ENCODE peak calls at places on chromosomes 5 and 9, in five cellular contexts. K, C, L, A and B are unnamed samples.
A peak's percentile ranks its signal among the peaks of the same experiment; 100 is the strongest.

GRCh38 chr5:65955746-65956145 is 29.4 kb downstream of the ERBIN start:
- DNase-seq in K (no peak), C (no peak), L (no peak), A (no peak), B (no peak)

GRCh38 chr5:139776856-139777255 is 18.8 kb upstream of the PSD2 start:
- DNase-seq in K (no peak), C (no peak), L (no peak), A (no peak), B (no peak)

GRCh38 chr9:25397746-25398145 is 280.5 kb downstream of the TUSC1 start:
- DNase-seq in K (no peak), C (no peak), L (no peak), A (no peak), B (no peak)

GRCh38 chr9:121557581-121558422 is 58.2 kb upstream of the GGTA1 start:
- DNase-seq in K (peak; percentile 78), C (peak; percentile 64), L (peak; percentile 68), A (no peak), B (peak; percentile 76)

GRCh38 chr5:146338774-146339714 is at the start of gene POU4F3:
- DNase-seq in K (no peak), C (no peak), L (no peak), A (no peak), B (no peak)

GRCh38 chr9:121463026-121463827 is 36.4 kb downstream of the GGTA1 start:
- DNase-seq in K (no peak), C (no peak), L (peak; percentile 42), A (peak; percentile 6), B (no peak)

GRCh38 chr5:62593331-62593730 is 14.7 kb downstream of the LRRC70 start:
- DNase-seq in K (no peak), C (no peak), L (no peak), A (no peak), B (no peak)

GRCh38 chr5:171418316-171418981 is 998 bp upstream of the FGF18 start:
- DNase-seq in K (peak; percentile 11), C (peak; percentile 65), L (peak; percentile 80), A (peak; percentile 61), B (peak; percentile 16)

GRCh38 chr9:108057421-108058136 is 568.0 kb upstream of the KLF4 start:
- DNase-seq in K (peak; percentile 89), C (peak; percentile 83), L (no peak), A (no peak), B (peak; percentile 83)

GRCh38 chr5:158807-159447 is 32.4 kb upstream of the LRRC14B start:
- DNase-seq in K (no peak), C (no peak), L (no peak), A (no peak), B (no peak)

GRCh38 chr5:2488593-2488992 is 262.9 kb downstream of the IRX2 start:
- DNase-seq in K (no peak), C (no peak), L (no peak), A (no peak), B (no peak)

GRCh38 chr5:26805076-26805475 is 233.3 kb downstream of the CDH9 start:
- DNase-seq in K (no peak), C (no peak), L (no peak), A (no peak), B (no peak)

GRCh38 chr5:124111886-124112285 is 599.9 kb downstream of the CSNK1G3 start:
- DNase-seq in K (no peak), C (no peak), L (no peak), A (no peak), B (no peak)

GRCh38 chr5:54985301-54986268 is at the start of gene ESM1:
- DNase-seq in K (peak; percentile 38), C (peak; percentile 45), L (no peak), A (no peak), B (no peak)

GRCh38 chr9:116987902-116988301 is 300.8 kb downstream of the TRIM32 start:
- DNase-seq in K (no peak), C (no peak), L (no peak), A (no peak), B (no peak)

DNA sequence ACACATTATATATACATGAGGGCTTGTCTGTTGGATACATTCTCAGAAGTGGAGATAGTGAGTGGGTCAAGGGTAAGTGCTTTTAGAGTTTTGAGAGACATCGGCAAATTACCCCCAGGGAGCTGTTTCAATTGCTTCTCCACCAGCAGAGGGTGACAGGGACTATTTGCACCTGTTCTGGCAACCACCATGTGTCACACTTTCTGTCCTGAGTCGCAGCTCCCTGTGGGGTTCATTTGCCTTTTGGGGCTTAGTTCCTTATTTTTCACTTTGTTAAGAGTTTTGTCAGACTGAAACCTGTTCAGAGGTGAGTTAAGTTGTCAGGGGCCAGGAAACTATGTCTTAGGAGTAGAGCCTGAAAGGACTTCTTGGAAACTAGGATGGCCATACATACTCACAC is 20.1 kb upstream of the SLC36A1 start:
- DNase-seq in K (no peak), C (no peak), L (no peak), A (no peak), B (no peak)
- TF ChIP-seq CTCF in K (no peak), C (no peak), L (no peak), A (no peak), B (no peak)

DNA sequence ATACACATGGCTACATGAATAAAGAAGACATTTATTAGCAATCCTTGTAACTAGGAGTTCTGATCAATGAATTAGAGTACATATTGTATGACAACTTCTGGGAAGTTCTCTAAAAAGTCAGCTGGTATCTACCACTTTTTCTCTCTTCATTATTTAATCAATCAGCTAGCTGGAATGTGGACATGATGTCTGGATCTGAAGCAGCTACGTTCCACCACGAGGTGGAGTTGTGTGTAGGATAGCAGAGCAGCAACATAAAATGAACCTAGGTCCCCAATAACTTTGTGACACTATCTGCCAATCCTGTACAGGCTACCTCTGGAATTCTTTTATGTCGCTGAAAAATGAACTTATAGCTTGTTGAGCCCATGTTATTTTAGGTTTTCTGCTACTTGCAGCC is 32.9 kb upstream of the ENTREP1 start:
- DNase-seq in K (no peak), C (no peak), L (no peak), A (peak; percentile 34), B (no peak)
- TF ChIP-seq CTCF in K (no peak), C (no peak), L (no peak), A (peak; percentile 66), B (no peak)

GRCh38 chr9:4417578-4418325 is 72.5 kb upstream of the SLC1A1 start:
- DNase-seq in K (peak; percentile 37), C (no peak), L (no peak), A (no peak), B (peak; percentile 40)
- TF ChIP-seq CTCF in K (no peak), C (no peak), L (no peak), A (no peak), B (no peak)

DNA sequence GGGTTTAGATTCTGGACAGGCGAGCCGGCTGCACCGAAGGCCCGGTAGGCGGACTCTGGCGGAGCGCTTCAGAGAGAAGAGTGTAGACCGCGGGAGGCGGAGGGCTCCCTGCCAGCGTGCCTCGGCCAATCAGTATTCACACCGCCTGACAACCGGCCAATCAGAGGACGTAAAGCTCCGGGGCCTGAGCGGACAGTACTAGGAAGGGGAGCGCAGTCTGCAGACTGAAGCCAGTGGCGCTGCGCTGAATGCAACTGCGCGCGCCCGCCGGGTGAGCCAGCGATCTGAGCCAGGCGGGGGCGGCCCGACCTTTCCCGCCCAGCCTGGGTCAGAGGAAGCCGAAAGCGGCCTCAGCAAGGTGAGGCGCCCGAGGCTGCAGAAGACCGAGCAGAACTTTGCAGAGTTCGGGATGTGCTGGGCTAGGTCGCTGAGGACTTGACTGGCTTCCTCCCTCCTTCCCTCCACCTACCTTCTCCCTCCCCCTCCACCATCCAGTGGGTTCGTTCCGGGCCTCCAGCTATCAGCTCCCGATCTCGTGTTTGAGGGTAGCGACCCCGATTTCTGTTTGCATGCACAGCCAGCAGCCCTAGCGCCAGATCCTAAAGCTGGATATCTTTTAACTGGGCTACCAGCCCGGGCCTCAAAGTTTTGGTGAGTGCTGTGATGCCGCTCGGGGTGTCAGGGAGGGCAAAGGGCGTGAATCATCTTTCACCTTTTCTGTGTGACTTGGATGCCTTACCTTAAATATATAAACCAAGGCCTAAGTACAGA is at the start of gene DMRT2:
- DNase-seq in K (no peak), C (peak; percentile 22), L (peak; percentile 78), A (peak; percentile 0), B (no peak)
- TF ChIP-seq CTCF in K (no peak), C (no peak), L (no peak), A (no peak), B (no peak)

DNA sequence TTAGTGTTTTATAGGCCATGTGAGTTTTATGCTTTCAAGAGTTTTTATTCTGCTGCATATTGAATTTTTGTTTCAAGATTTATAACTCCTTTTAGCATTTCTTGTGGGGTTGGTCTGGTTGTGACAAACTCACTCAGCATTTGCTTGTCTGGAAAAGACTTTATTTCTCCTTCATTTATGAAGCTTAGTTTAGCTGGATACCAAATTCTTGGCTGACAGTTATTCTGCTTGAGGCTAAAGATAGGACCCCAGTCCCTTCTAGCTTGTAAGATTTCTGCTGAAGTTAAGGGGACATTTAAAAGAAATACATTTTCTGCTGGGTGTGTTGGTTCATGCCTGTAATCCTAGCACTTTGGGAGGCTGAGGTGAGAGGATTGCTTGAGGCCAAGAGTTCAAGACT is 36.8 kb downstream of the IQGAP2 start:
- DNase-seq in K (no peak), C (no peak), L (no peak), A (no peak), B (no peak)
- TF ChIP-seq CTCF in K (no peak), C (no peak), L (no peak), A (no peak), B (no peak)